ENCODE peak calls at places on chromosomes 16 and 17, in nine cellular contexts. J, L, E, U, Y, M, F, B and W are unnamed samples.
A peak's percentile ranks its signal among the peaks of the same experiment; 100 is the strongest.

GRCh38 chr16:59039066-59039465 is 304.9 kb upstream of the GOT2 start:
- DNase-seq in B (no peak), U (no peak), E (no peak), L (no peak), M (no peak), Y (no peak), F (no peak), J (no peak), W (no peak)

GRCh38 chr17:39235555-39236221 is 9.9 kb upstream of the STAC2 start:
- DNase-seq in B (no peak), E (peak; percentile 60), L (peak; percentile 87), U (peak; percentile 96), J (peak; percentile 29), M (no peak), Y (peak; percentile 80), F (no peak), W (no peak)

GRCh38 chr17:77881545-77881944 is 77.0 kb upstream of the TNRC6C start:
- DNase-seq in M (peak; percentile 87), E (peak; percentile 89), B (peak; percentile 51), Y (peak; percentile 86), F (peak; percentile 91), L (no peak), J (peak; percentile 79), U (no peak), W (no peak)

GRCh38 chr16:11379420-11379819 is 34.2 kb downstream of the RMI2 start:
- DNase-seq in E (peak; percentile 48), F (peak; percentile 41), L (no peak), M (no peak), B (no peak), U (no peak), J (no peak), Y (no peak), W (no peak)

GRCh38 chr16:16007743-16008111 is 58.3 kb downstream of the ABCC1 start:
- DNase-seq in Y (no peak), J (peak; percentile 43), F (no peak), U (no peak), B (no peak), L (no peak), E (peak; percentile 70), M (no peak), W (no peak)

GRCh38 chr16:19001788-19002187 is 18.1 kb downstream of the TMC7 start:
- DNase-seq in F (no peak), U (no peak), J (no peak), L (no peak), B (no peak), Y (no peak), M (no peak), E (no peak), W (no peak)

GRCh38 chr17:15651001-15651582 is 31.6 kb upstream of the FBXW10B start:
- DNase-seq in E (no peak), L (no peak), B (no peak), J (peak; percentile 17), F (peak; percentile 69), U (no peak), M (no peak), Y (peak; percentile 51), W (no peak)

GRCh38 chr16:89495121-89495520 is 4.8 kb upstream of the ANKRD11 start:
- DNase-seq in Y (no peak), E (no peak), J (no peak), M (no peak), B (no peak), L (no peak), F (no peak), U (no peak), W (no peak)

GRCh38 chr17:11506635-11507034 is 91.6 kb upstream of the DNAH9 start:
- DNase-seq in J (no peak), M (no peak), E (no peak), F (no peak), B (no peak), U (peak; percentile 1), L (no peak), Y (no peak), W (no peak)

GRCh38 chr16:30924797-30925645 is 1.6 kb downstream of the FBXL19 start:
- DNase-seq in F (no peak), U (no peak), E (peak; percentile 21), B (no peak), M (no peak), Y (no peak), J (peak; percentile 19), L (no peak), W (no peak)

GRCh38 chr17:2755941-2756724 is 6.7 kb upstream of the CCDC92B start:
- DNase-seq in B (no peak), U (peak; percentile 93), J (no peak), E (no peak), Y (no peak), F (no peak), M (no peak), L (no peak), W (no peak)

GRCh38 chr17:55785181-55785580 is 34.3 kb downstream of the PCTP start:
- DNase-seq in B (no peak), Y (no peak), U (no peak), J (no peak), E (no peak), L (no peak), M (no peak), F (no peak), W (no peak)

GRCh38 chr16:79278506-79278905 is 322.0 kb downstream of the MAF start:
- DNase-seq in J (peak; percentile 44), F (no peak), U (no peak), Y (no peak), M (no peak), B (no peak), E (peak; percentile 33), L (no peak), W (no peak)

DNA sequence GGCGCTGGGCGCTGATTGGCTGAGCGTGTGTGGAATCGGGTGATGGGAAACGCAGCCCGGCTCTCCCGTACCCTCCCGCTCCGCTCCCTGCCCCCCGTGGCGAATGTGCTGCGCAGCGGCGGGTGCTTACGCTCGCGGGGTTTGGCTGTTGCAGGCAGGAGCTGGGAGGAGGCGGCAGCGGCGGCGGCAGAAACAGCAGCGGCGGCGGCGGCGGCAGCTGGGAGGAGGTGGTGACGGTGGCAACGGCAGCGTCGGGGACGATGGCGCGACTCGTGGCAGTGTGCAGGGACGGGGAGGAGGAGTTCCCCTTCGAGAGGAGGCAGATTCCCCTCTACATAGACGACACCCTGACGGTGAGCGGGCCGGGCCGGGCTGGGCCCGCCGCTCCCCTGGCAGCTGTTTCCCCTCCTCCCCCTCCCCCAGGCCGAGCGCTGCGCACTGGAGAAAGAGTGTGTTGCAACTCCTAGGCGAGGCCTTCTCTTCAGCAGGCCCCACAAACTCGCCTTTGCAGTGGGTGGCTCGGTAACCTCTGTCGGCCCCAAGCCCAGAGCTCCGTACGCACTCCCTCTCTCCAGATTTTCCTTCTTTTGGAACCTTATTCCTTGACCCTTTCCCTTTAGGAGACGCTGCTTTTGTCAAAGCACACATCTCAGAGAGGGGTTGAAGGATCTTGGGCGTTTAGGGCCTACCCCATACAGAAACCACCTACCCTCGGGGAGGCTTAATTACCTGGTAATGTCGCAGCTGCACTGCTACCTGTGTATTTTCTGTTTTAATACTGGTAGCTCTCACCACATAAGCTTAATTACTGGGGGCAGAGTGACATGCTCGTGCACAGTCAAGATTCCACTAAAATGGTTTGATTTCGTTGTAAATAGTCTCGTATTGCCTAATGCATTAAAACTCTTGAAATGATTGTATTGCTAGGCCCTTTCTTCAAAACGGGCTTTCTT is 1.0 kb downstream of the GGNBP2 start:
- DNase-seq in B (peak; percentile 88), F (peak; percentile 99), M (peak; percentile 97), Y (peak; percentile 98), E (peak; percentile 88), U (peak; percentile 99), L (peak; percentile 93), J (peak; percentile 98), W (peak; percentile 77)
- TF ChIP-seq POLR2AphosphoS5 in B (peak; percentile 69), F (peak; percentile 94), M (peak; percentile 91), Y (no peak), E (no peak), U (peak; percentile 74), L (peak; percentile 75), J (peak; percentile 95), W (peak; percentile 73)

DNA sequence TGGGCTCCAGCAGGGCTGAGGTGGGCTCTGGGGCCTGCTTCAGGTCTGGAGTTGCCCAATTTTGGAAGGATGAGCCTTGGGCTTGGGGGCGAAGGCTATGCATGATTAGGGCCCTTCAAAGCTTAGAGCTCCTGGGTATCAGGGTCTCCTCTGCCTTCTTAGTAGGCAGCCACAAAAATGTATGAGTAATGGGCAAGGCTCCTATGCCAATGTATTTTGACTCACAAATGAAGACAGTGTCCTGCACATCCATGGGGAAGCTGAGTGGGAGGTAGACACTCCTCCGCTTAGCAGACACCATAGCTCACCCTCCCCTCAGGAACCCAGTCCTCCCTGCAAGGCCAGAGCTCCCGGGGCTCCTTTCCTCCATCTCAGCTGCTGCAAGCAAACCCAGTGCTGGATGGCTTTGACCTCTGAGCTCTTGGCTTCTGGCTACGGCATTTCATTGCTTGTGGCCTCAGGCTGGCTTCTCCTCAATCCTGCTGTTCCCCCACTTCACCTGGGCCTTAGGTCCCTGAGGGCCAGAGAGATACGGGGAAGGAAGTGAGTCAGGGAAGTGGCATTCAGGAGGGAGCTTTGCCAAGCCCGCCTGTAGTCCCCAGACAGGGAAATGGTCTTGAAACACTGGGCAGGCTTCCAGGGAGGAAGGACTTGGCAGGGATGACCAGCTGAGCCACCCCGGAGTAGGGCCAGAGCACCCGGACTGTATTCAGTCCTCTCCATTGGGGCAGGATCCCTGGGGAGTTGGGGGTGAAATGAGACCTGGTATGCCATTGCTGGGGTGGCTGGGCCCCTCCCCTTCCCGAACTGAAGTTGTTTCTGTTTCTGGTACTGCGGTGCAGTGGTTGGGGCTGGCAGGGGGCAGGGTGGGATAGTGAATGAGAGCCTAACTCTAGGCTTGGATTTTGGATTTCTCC is 4.4 kb downstream of the ABCC3 start:
- DNase-seq in J (peak; percentile 95), M (peak; percentile 98), U (no peak), Y (peak; percentile 81), L (peak; percentile 99), F (peak; percentile 94), E (no peak), B (no peak), W (no peak)
- TF ChIP-seq POLR2AphosphoS5 in J (peak; percentile 74), M (peak; percentile 84), U (no peak), Y (peak; percentile 75), L (peak; percentile 76), F (peak; percentile 55), E (no peak), B (no peak), W (no peak)

GRCh38 chr16:77991701-77992100 is 30.6 kb upstream of the CLEC3A start:
- DNase-seq in L (no peak), U (no peak), M (no peak), E (no peak), J (no peak), Y (no peak), F (no peak), B (no peak), W (no peak)
- TF ChIP-seq POLR2AphosphoS5 in L (no peak), U (no peak), M (no peak), E (no peak), J (no peak), Y (no peak), F (no peak), B (no peak), W (no peak)

DNA sequence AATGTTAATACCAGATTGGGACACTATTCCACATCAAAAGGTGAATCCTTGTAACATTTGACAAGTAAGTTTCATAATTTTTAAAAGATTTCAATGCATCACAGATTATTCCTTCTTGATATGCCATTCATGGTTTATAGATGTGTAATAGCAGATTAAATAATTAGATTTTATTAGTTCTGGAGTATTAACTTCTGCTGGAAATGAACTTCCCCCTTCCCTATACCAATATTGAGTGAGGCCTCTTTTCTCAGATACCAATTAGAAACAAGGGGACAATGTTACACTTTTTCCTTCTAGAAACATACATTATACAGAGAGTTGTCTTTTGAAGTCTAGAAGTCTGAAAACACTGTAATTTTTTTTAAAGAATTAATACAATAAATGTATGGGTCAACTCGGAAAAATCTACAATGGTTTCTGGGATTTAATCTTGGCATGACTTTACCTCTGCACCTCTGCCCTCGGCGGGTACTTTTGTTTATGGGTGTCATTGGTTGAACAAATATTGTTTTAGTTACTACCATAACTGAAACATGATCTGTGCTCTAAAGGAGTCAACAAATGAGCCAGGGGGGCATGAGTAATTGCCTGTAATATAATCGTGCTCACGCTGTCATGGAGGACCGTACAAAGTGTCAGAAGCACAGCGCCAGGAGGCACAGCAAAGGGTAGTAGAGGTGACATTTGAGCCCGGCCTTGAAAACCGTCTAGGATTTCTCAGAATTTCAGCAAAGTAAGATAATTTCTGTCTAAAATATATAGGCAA is 8.2 kb downstream of the LRRC37B start:
- DNase-seq in E (no peak), B (no peak), M (no peak), J (no peak), Y (no peak), L (no peak), U (no peak), F (no peak), W (no peak)
- TF ChIP-seq POLR2AphosphoS5 in E (no peak), B (no peak), M (no peak), J (no peak), Y (no peak), L (no peak), U (no peak), F (no peak), W (no peak)